ENCODE peak calls at places on chromosomes 6 and 20, in seven cellular contexts. One of them, this sample, is unnamed.

GRCh38 chr6:44219053-44219814 is 2.5 kb downstream of the MYMX start:
- DNase-seq in cardiac fibroblast: peak
- DNase-seq in heart right ventricle: peak
- DNase-seq in HFF-Myc: no peak
- DNase-seq in M059J: peak
- DNase-seq in stimulated activated CD8-positive, alpha-beta memory T cell treated with anti-CD3 and anti-CD28 coated beads, Interleukin-7, amount 100 ng/mL, for 4 hours: no peak
- DNase-seq in fibroblast of the conjunctiva: no peak
- DNase-seq in this sample: peak

GRCh38 chr20:20663841-20664240 is 48.6 kb downstream of the RALGAPA2 start:
- DNase-seq in M059J: peak
- DNase-seq in HFF-Myc: no peak
- DNase-seq in cardiac fibroblast: no peak
- DNase-seq in heart right ventricle: no peak
- DNase-seq in fibroblast of the conjunctiva: no peak
- DNase-seq in stimulated activated CD8-positive, alpha-beta memory T cell treated with anti-CD3 and anti-CD28 coated beads, Interleukin-7, amount 100 ng/mL, for 4 hours: no peak
- DNase-seq in this sample: no peak

GRCh38 chr6:31308050-31308844 is 36.4 kb upstream of the HLA-C start:
- DNase-seq in M059J: no peak
- DNase-seq in heart right ventricle: peak
- DNase-seq in HFF-Myc: no peak
- DNase-seq in stimulated activated CD8-positive, alpha-beta memory T cell treated with anti-CD3 and anti-CD28 coated beads, Interleukin-7, amount 100 ng/mL, for 4 hours: peak
- DNase-seq in cardiac fibroblast: no peak
- DNase-seq in fibroblast of the conjunctiva: no peak
- DNase-seq in this sample: no peak

GRCh38 chr6:73746776-73747175 is 50.8 kb downstream of the CD109 start:
- DNase-seq in heart right ventricle: no peak
- DNase-seq in stimulated activated CD8-positive, alpha-beta memory T cell treated with anti-CD3 and anti-CD28 coated beads, Interleukin-7, amount 100 ng/mL, for 4 hours: no peak
- DNase-seq in M059J: peak
- DNase-seq in cardiac fibroblast: peak
- DNase-seq in HFF-Myc: no peak
- DNase-seq in fibroblast of the conjunctiva: no peak
- DNase-seq in this sample: no peak

GRCh38 chr6:122116105-122116504 is 283.3 kb upstream of the HSF2 start:
- DNase-seq in fibroblast of the conjunctiva: no peak
- DNase-seq in stimulated activated CD8-positive, alpha-beta memory T cell treated with anti-CD3 and anti-CD28 coated beads, Interleukin-7, amount 100 ng/mL, for 4 hours: no peak
- DNase-seq in cardiac fibroblast: no peak
- DNase-seq in HFF-Myc: no peak
- DNase-seq in heart right ventricle: no peak
- DNase-seq in M059J: no peak
- DNase-seq in this sample: no peak

GRCh38 chr6:1267057-1267732 is 44.7 kb upstream of the FOXQ1 start:
- DNase-seq in M059J: peak
- DNase-seq in fibroblast of the conjunctiva: no peak
- DNase-seq in heart right ventricle: no peak
- DNase-seq in stimulated activated CD8-positive, alpha-beta memory T cell treated with anti-CD3 and anti-CD28 coated beads, Interleukin-7, amount 100 ng/mL, for 4 hours: no peak
- DNase-seq in HFF-Myc: no peak
- DNase-seq in cardiac fibroblast: no peak
- DNase-seq in this sample: no peak

GRCh38 chr6:133778414-133778813 is 110.5 kb upstream of the TCF21 start:
- DNase-seq in stimulated activated CD8-positive, alpha-beta memory T cell treated with anti-CD3 and anti-CD28 coated beads, Interleukin-7, amount 100 ng/mL, for 4 hours: no peak
- DNase-seq in fibroblast of the conjunctiva: peak
- DNase-seq in M059J: peak
- DNase-seq in HFF-Myc: no peak
- DNase-seq in heart right ventricle: no peak
- DNase-seq in cardiac fibroblast: peak
- DNase-seq in this sample: no peak

GRCh38 chr6:22350109-22350508 is 53.3 kb upstream of the PRL start:
- DNase-seq in HFF-Myc: no peak
- DNase-seq in heart right ventricle: no peak
- DNase-seq in cardiac fibroblast: no peak
- DNase-seq in stimulated activated CD8-positive, alpha-beta memory T cell treated with anti-CD3 and anti-CD28 coated beads, Interleukin-7, amount 100 ng/mL, for 4 hours: no peak
- DNase-seq in M059J: peak
- DNase-seq in fibroblast of the conjunctiva: peak
- DNase-seq in this sample: no peak

GRCh38 chr20:47854687-47855212 is 69.5 kb upstream of the SULF2 start:
- DNase-seq in HFF-Myc: peak
- DNase-seq in stimulated activated CD8-positive, alpha-beta memory T cell treated with anti-CD3 and anti-CD28 coated beads, Interleukin-7, amount 100 ng/mL, for 4 hours: no peak
- DNase-seq in cardiac fibroblast: peak
- DNase-seq in heart right ventricle: no peak
- DNase-seq in M059J: peak
- DNase-seq in fibroblast of the conjunctiva: peak
- DNase-seq in this sample: no peak

GRCh38 chr6:22448311-22448711 is 121.1 kb upstream of the HDGFL1 start:
- DNase-seq in stimulated activated CD8-positive, alpha-beta memory T cell treated with anti-CD3 and anti-CD28 coated beads, Interleukin-7, amount 100 ng/mL, for 4 hours: no peak
- DNase-seq in heart right ventricle: no peak
- DNase-seq in HFF-Myc: no peak
- DNase-seq in M059J: peak
- DNase-seq in fibroblast of the conjunctiva: no peak
- DNase-seq in cardiac fibroblast: peak
- DNase-seq in this sample: no peak